ENCODE peak calls at places on chromosomes 11 and 22, in ten cellular contexts. I is A549, J is sigmoid colon, K is astrocyte of the spinal cord, O is mucosa of descending colon, R is upper lobe of right lung, B is HFFc6, G is activated B cell treated with CpG ODN at 0.5 μM for 24 hours, P is heart left ventricle, H is adrenal gland. T is an unnamed sample.

GRCh38 chr11:2912498-2912897 is 16.7 kb downstream of the PHLDA2 start:
- DNase-seq in I (peak), J (no peak), K (peak), O (peak), R (peak), B (peak), G (no peak), P (no peak), H (no peak), T (peak)

GRCh38 chr11:6413791-6414231 is 5.1 kb downstream of the APBB1 start:
- DNase-seq in I (no peak), J (no peak), K (no peak), O (no peak), R (no peak), B (no peak), G (no peak), P (no peak), H (no peak), T (no peak)

GRCh38 chr11:117832511-117832910 is 8.0 kb upstream of the FXYD2 start:
- DNase-seq in I (no peak), J (peak), K (no peak), O (peak), R (no peak), B (no peak), G (no peak), P (peak), H (no peak), T (no peak)

GRCh38 chr11:46677991-46678740 is 22.3 kb downstream of the ARHGAP1 start:
- DNase-seq in I (no peak), J (no peak), K (no peak), O (peak), R (peak), B (no peak), G (no peak), P (no peak), H (peak), T (no peak)

GRCh38 chr11:1893581-1894359 is 2.1 kb upstream of the PRR33 start:
- DNase-seq in I (no peak), J (no peak), K (no peak), O (no peak), R (no peak), B (no peak), G (no peak), P (no peak), H (no peak), T (no peak)

GRCh38 chr22:20569059-20570058 is 61.9 kb downstream of the MED15 start:
- DNase-seq in I (peak), J (peak), K (peak), O (peak), R (peak), B (peak), G (no peak), P (peak), H (peak), T (no peak)

GRCh38 chr11:1832181-1832988 is 2.4 kb upstream of the SYT8 start:
- DNase-seq in I (peak), J (no peak), K (peak), O (peak), R (peak), B (no peak), G (peak), P (peak), H (peak), T (peak)

GRCh38 chr22:38348751-38349496 is 31.7 kb upstream of the CSNK1E start:
- DNase-seq in I (no peak), J (peak), K (no peak), O (peak), R (peak), B (no peak), G (peak), P (no peak), H (no peak), T (no peak)

GRCh38 chr11:30128269-30128932 is 102.4 kb upstream of the FSHB start:
- DNase-seq in I (peak), J (no peak), K (peak), O (no peak), R (no peak), B (peak), G (no peak), P (no peak), H (peak), T (peak)

GRCh38 chr11:32890843-32891656 is 1.6 kb upstream of the QSER1 start:
- DNase-seq in I (no peak), J (no peak), K (no peak), O (no peak), R (no peak), B (no peak), G (no peak), P (no peak), H (no peak), T (no peak)

GRCh38 chr11:104798794-104799193 is 99.5 kb downstream of the CASP12 start:
- DNase-seq in I (no peak), J (no peak), K (peak), O (no peak), R (no peak), B (no peak), G (no peak), P (no peak), H (no peak), T (no peak)

GRCh38 chr22:46652081-46652929 is 32.1 kb downstream of the GRAMD4 start:
- DNase-seq in I (no peak), J (no peak), K (peak), O (no peak), R (no peak), B (no peak), G (no peak), P (peak), H (peak), T (no peak)

GRCh38 chr11:72788250-72788649 is 5.6 kb downstream of the STARD10 start:
- DNase-seq in I (no peak), J (no peak), K (no peak), O (peak), R (no peak), B (no peak), G (no peak), P (no peak), H (no peak), T (no peak)

GRCh38 chr11:72789493-72790131 is 4.2 kb downstream of the STARD10 start:
- DNase-seq in I (no peak), J (no peak), K (no peak), O (peak), R (no peak), B (peak), G (no peak), P (peak), H (no peak), T (no peak)

GRCh38 chr11:72784662-72785061 is 9.2 kb downstream of the STARD10 start:
- DNase-seq in I (no peak), J (no peak), K (no peak), O (peak), R (no peak), B (no peak), G (no peak), P (no peak), H (no peak), T (no peak)

GRCh38 chr11:72786305-72787261 is 7.3 kb downstream of the STARD10 start:
- DNase-seq in I (no peak), J (no peak), K (no peak), O (peak), R (peak), B (no peak), G (no peak), P (no peak), H (no peak), T (no peak)

GRCh38 chr11:72787262-72788104 is 6.4 kb downstream of the STARD10 start:
- DNase-seq in I (peak), J (no peak), K (no peak), O (peak), R (no peak), B (no peak), G (peak), P (no peak), H (no peak), T (peak)
- TF ChIP-seq CTCF in I (no peak), J (no peak), K (no peak), O (no peak), R (peak), B (no peak), G (no peak), P (no peak), H (no peak), T (no peak)

DNA sequence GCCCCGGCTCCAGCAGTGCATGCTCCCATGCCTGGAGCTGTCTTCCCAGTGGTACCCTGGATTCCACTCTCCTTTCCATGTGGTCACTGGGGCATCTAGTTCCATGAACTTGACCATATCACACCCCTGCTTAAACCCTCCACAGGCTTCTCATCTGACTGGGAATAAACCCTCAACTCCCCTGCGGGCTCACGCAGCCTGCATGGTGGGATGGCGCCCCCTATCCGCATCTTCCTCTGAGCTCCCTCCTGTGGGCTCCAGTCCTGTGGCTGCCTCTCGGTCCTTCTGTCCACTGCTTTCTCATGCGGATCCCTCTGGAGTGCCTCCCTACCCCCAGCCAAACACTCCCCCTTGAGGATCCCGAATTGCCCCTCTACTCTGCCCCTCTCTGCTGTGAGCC is 41.4 kb upstream of the TTLL12 start:
- DNase-seq in I (peak), J (no peak), K (peak), O (no peak), R (no peak), B (no peak), G (no peak), P (no peak), H (peak), T (peak)
- TF ChIP-seq CTCF in I (peak), J (no peak), K (peak), O (no peak), R (peak), B (peak), G (no peak), P (peak), H (peak), T (peak)

DNA sequence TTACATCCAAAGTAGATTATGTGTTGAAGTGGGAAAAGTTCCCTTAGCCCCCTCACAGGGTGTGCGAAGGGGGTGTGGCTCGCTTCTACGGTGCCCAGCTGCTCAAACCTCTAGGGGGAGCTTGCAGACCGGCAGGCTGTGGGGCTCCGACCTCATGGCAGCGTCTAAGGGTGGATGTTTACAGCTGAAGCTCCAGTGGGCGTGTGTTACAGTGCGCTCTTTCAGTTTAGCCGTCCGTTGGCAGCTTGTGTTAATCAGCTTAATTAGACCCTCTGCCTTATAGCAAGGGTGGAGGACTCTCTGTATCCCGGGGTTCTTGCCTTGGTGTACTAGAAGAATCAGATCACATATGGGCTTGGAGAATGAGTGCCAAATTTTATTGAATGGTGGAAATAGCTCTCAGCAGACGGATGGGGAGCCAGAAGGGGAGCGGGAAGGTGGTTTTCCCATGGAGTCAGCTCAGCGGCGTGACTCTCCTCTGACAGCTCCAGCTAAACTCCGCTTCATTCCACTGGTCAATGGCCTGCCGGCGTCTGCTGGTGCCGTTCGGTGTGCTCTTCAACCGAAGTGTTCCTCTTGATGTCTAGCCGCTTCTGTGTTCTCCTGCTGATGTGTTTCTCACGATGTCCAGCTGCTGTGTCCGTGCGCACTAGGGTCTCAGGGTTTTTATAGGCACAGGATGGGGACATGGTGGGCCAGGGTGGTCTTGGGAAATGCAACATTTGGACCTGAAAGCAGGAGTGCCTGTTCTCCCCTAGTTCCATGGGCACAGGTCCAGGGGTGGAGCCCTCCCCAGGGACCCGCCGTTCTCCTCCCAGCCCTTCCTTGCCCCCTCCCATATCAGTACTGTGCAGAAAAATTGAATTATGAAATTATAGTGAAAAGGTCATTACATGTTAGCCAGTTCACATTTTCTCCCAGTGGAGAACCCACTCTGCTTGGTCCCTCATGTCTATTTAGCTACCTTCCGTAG is 28.6 kb upstream of the OR10G7 start:
- DNase-seq in I (no peak), J (no peak), K (peak), O (peak), R (peak), B (peak), G (no peak), P (no peak), H (peak), T (no peak)
- TF ChIP-seq CTCF in I (peak), J (no peak), K (peak), O (peak), R (peak), B (peak), G (no peak), P (peak), H (peak), T (peak)

GRCh38 chr11:17890333-17890732 is 122.5 kb downstream of the SERGEF start:
- DNase-seq in I (no peak), J (no peak), K (no peak), O (no peak), R (no peak), B (no peak), G (no peak), P (no peak), H (no peak), T (no peak)
- TF ChIP-seq CTCF in I (no peak), J (no peak), K (peak), O (no peak), R (no peak), B (no peak), G (no peak), P (no peak), H (peak), T (no peak)

GRCh38 chr11:87463486-87464102 is 425.9 kb downstream of the TMEM135 start:
- DNase-seq in I (peak), J (no peak), K (peak), O (no peak), R (no peak), B (peak), G (no peak), P (no peak), H (no peak), T (peak)
- TF ChIP-seq CTCF in I (no peak), J (no peak), K (no peak), O (no peak), R (no peak), B (peak), G (no peak), P (no peak), H (peak), T (peak)

GRCh38 chr11:108193725-108194124 is 28.7 kb downstream of the NPAT start:
- DNase-seq in I (no peak), J (no peak), K (no peak), O (no peak), R (no peak), B (no peak), G (no peak), P (no peak), H (no peak), T (no peak)
- TF ChIP-seq CTCF in I (no peak), J (no peak), K (no peak), O (no peak), R (no peak), B (no peak), G (no peak), P (no peak), H (no peak), T (no peak)

GRCh38 chr11:35293699-35294098 is 125.7 kb downstream of the SLC1A2 start:
- DNase-seq in I (no peak), J (no peak), K (no peak), O (no peak), R (no peak), B (no peak), G (no peak), P (no peak), H (no peak), T (no peak)

GRCh38 chr11:35293034-35293433 is 126.3 kb downstream of the SLC1A2 start:
- DNase-seq in I (no peak), J (no peak), K (no peak), O (no peak), R (no peak), B (no peak), G (no peak), P (no peak), H (no peak), T (no peak)

GRCh38 chr11:35295751-35296150 is 123.6 kb downstream of the SLC1A2 start:
- DNase-seq in I (no peak), J (no peak), K (no peak), O (no peak), R (no peak), B (no peak), G (no peak), P (no peak), H (no peak), T (no peak)

GRCh38 chr11:35302388-35302787 is 117.0 kb downstream of the SLC1A2 start:
- DNase-seq in I (no peak), J (no peak), K (no peak), O (no peak), R (no peak), B (no peak), G (no peak), P (no peak), H (no peak), T (no peak)

GRCh38 chr11:35298369-35298768 is 121.0 kb downstream of the SLC1A2 start:
- DNase-seq in I (no peak), J (no peak), K (no peak), O (no peak), R (no peak), B (peak), G (no peak), P (no peak), H (no peak), T (no peak)
- TF ChIP-seq CTCF in I (no peak), J (no peak), K (no peak), O (no peak), R (no peak), B (no peak), G (no peak), P (no peak), H (no peak), T (no peak)

T was measured in GM13976.